ENCODE peak calls at places on chromosomes 12 and 14, in seven cellular contexts. One of them, this sample, is unnamed. For H3K4me1, the result is how much of the 10 kb centered on the place peaks cover.

GRCh38 chr14:89719371-89720075 is 235.0 kb downstream of the EFCAB11 start:
- DNase-seq in neural progenitor cell: no peak
- DNase-seq in lower lobe of right lung: no peak
- DNase-seq in colonic mucosa: no peak
- DNase-seq in tibial nerve: no peak
- DNase-seq in spleen: no peak
- DNase-seq in kidney: no peak
- DNase-seq in this sample: no peak

GRCh38 chr12:64612843-64613242 is 2.5 kb downstream of the RASSF3 start:
- DNase-seq in lower lobe of right lung: no peak
- DNase-seq in neural progenitor cell: no peak
- DNase-seq in kidney: no peak
- DNase-seq in tibial nerve: no peak
- DNase-seq in spleen: no peak
- DNase-seq in colonic mucosa: no peak
- DNase-seq in this sample: no peak

GRCh38 chr14:99479903-99480855 is 480 bp downstream of the SETD3 start:
- DNase-seq in tibial nerve: peak
- DNase-seq in kidney: peak
- DNase-seq in spleen: peak
- DNase-seq in neural progenitor cell: peak
- DNase-seq in colonic mucosa: peak
- DNase-seq in lower lobe of right lung: peak
- DNase-seq in this sample: peak

GRCh38 chr12:56838602-56839488 is 75.7 kb downstream of the HSD17B6 start:
- DNase-seq in tibial nerve: no peak
- DNase-seq in neural progenitor cell: no peak
- DNase-seq in kidney: no peak
- DNase-seq in lower lobe of right lung: no peak
- DNase-seq in colonic mucosa: no peak
- DNase-seq in spleen: no peak
- DNase-seq in this sample: peak

GRCh38 chr14:105171004-105171673 is 2.6 kb upstream of the JAG2 start:
- DNase-seq in spleen: no peak
- DNase-seq in neural progenitor cell: no peak
- DNase-seq in tibial nerve: no peak
- DNase-seq in colonic mucosa: no peak
- DNase-seq in kidney: no peak
- DNase-seq in lower lobe of right lung: no peak
- DNase-seq in this sample: no peak

GRCh38 chr12:6942331-6942665 is 1.3 kb upstream of the RNU7-1 start:
- DNase-seq in tibial nerve: no peak
- DNase-seq in spleen: peak
- DNase-seq in neural progenitor cell: no peak
- DNase-seq in colonic mucosa: no peak
- DNase-seq in kidney: peak
- DNase-seq in lower lobe of right lung: peak
- DNase-seq in this sample: no peak

GRCh38 chr12:105060715-105061378 is 23.4 kb downstream of the ALDH1L2 start:
- DNase-seq in kidney: no peak
- DNase-seq in spleen: no peak
- DNase-seq in neural progenitor cell: no peak
- DNase-seq in lower lobe of right lung: no peak
- DNase-seq in tibial nerve: no peak
- DNase-seq in colonic mucosa: no peak
- DNase-seq in this sample: peak

GRCh38 chr12:47082963-47083621 is 3.3 kb upstream of the AMIGO2 start:
- DNase-seq in tibial nerve: peak
- DNase-seq in lower lobe of right lung: no peak
- DNase-seq in kidney: no peak
- DNase-seq in colonic mucosa: no peak
- DNase-seq in neural progenitor cell: no peak
- DNase-seq in spleen: no peak
- DNase-seq in this sample: peak

GRCh38 chr14:92719890-92720323 is 28.5 kb downstream of the LGMN start:
- DNase-seq in tibial nerve: peak
- DNase-seq in neural progenitor cell: no peak
- DNase-seq in lower lobe of right lung: no peak
- DNase-seq in colonic mucosa: peak
- DNase-seq in spleen: no peak
- DNase-seq in kidney: no peak
- DNase-seq in this sample: peak

GRCh38 chr14:32939254-32940065 is 781 bp downstream of the NPAS3 start:
- DNase-seq in tibial nerve: peak
- DNase-seq in neural progenitor cell: peak
- DNase-seq in kidney: peak
- DNase-seq in lower lobe of right lung: peak
- DNase-seq in spleen: peak
- DNase-seq in colonic mucosa: peak
- DNase-seq in this sample: peak

GRCh38 chr12:104733717-104734175 is 224.3 kb downstream of the SLC41A2 start:
- DNase-seq in neural progenitor cell: peak
- DNase-seq in tibial nerve: no peak
- DNase-seq in kidney: no peak
- DNase-seq in spleen: no peak
- DNase-seq in lower lobe of right lung: peak
- DNase-seq in colonic mucosa: no peak
- DNase-seq in this sample: peak

GRCh38 chr12:132559652-132560420 is 50.5 kb downstream of the LRCOL1 start:
- DNase-seq in neural progenitor cell: peak
- DNase-seq in kidney: no peak
- DNase-seq in spleen: peak
- DNase-seq in tibial nerve: no peak
- DNase-seq in colonic mucosa: peak
- DNase-seq in lower lobe of right lung: no peak
- DNase-seq in this sample: peak

GRCh38 chr14:22469541-22470303 is 119.3 kb downstream of the DAD1 start:
- DNase-seq in tibial nerve: no peak
- DNase-seq in lower lobe of right lung: no peak
- DNase-seq in kidney: no peak
- DNase-seq in spleen: no peak
- DNase-seq in neural progenitor cell: no peak
- DNase-seq in colonic mucosa: no peak
- DNase-seq in this sample: no peak

GRCh38 chr12:53791735-53792326 is 40.1 kb upstream of the CISTR start:
- DNase-seq in lower lobe of right lung: no peak
- DNase-seq in neural progenitor cell: peak
- DNase-seq in colonic mucosa: no peak
- DNase-seq in spleen: no peak
- DNase-seq in tibial nerve: no peak
- DNase-seq in kidney: no peak
- DNase-seq in this sample: peak

GRCh38 chr12:49823350-49823749 is 4.9 kb downstream of the NCKAP5L start:
- DNase-seq in neural progenitor cell: no peak
- DNase-seq in tibial nerve: no peak
- DNase-seq in spleen: no peak
- DNase-seq in kidney: no peak
- DNase-seq in colonic mucosa: no peak
- DNase-seq in lower lobe of right lung: no peak
- DNase-seq in this sample: no peak
- H3K4me1 ChIP-seq in neural progenitor cell: under half
- H3K4me1 ChIP-seq in tibial nerve: under half
- H3K4me1 ChIP-seq in spleen: half or more
- H3K4me1 ChIP-seq in kidney: under half
- H3K4me1 ChIP-seq in colonic mucosa: under half
- H3K4me1 ChIP-seq in lower lobe of right lung: under half
- H3K4me1 ChIP-seq in this sample: under half

GRCh38 chr14:52069617-52070431 is 965 bp upstream of the NID2 start:
- DNase-seq in kidney: no peak
- DNase-seq in spleen: no peak
- DNase-seq in lower lobe of right lung: no peak
- DNase-seq in neural progenitor cell: peak
- DNase-seq in tibial nerve: no peak
- DNase-seq in colonic mucosa: peak
- DNase-seq in this sample: no peak

GRCh38 chr14:52064174-52064573 is 4.7 kb downstream of the NID2 start:
- DNase-seq in kidney: no peak
- DNase-seq in tibial nerve: no peak
- DNase-seq in neural progenitor cell: no peak
- DNase-seq in colonic mucosa: no peak
- DNase-seq in lower lobe of right lung: no peak
- DNase-seq in spleen: no peak
- DNase-seq in this sample: no peak

GRCh38 chr14:52068741-52069616 is at the start of gene NID2:
- DNase-seq in colonic mucosa: peak
- DNase-seq in neural progenitor cell: peak
- DNase-seq in spleen: peak
- DNase-seq in tibial nerve: peak
- DNase-seq in kidney: peak
- DNase-seq in lower lobe of right lung: peak
- DNase-seq in this sample: peak

GRCh38 chr14:52071675-52072074 is 2.8 kb upstream of the NID2 start:
- DNase-seq in tibial nerve: no peak
- DNase-seq in spleen: no peak
- DNase-seq in lower lobe of right lung: no peak
- DNase-seq in kidney: no peak
- DNase-seq in neural progenitor cell: peak
- DNase-seq in colonic mucosa: no peak
- DNase-seq in this sample: peak

DNA sequence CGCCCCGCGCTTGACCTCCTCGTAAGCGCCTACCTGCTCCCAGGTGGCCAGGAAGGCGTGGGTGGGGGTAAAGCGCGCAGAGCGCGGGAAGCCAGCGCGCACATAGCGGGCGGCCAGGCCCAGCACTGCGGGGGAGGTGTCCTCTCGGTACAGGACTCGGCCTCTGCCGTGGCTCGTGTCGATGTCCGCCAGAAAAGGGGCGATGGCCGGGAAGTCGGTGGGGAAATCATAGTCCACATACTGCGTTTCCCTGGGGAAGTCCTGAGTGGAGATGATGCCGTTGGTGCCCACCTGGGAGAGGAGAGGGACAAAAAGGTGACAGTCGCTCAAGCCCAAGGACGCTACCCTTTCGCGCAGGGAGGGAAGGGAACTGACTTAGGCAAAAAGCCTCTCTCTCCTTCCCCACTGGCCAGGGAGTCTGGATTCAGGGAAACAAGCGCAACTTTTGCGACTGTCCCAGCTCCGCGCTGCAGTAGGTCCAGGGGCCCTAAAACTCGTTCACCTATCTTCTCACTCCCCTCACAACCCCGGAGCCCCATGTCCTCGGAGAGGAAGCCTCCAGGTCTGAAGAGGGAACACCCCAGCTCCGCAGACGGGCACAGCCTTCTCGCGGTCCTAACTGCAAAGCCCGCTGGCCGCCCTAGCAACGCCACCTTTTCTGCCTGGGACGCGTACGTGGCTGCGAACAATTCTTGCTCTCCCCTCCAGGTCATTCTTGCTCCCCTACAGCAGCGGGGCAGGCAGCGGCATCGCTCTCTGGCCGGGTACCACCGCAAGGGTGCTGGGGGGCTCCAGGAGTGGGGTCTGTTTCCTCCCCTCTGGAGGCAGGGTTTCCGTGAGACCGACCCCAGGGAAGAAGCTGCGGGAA is 752 bp downstream of the NID2 start:
- DNase-seq in tibial nerve: no peak
- DNase-seq in lower lobe of right lung: no peak
- DNase-seq in neural progenitor cell: peak
- DNase-seq in kidney: peak
- DNase-seq in colonic mucosa: peak
- DNase-seq in spleen: peak
- DNase-seq in this sample: peak
- H3K27ac ChIP-seq in tibial nerve: peak
- H3K27ac ChIP-seq in lower lobe of right lung: peak
- H3K27ac ChIP-seq in neural progenitor cell: no peak
- H3K27ac ChIP-seq in kidney: peak
- H3K27ac ChIP-seq in colonic mucosa: peak
- H3K27ac ChIP-seq in spleen: no peak
- H3K27ac ChIP-seq in this sample: no peak

GRCh38 chr12:48455116-48455515 is 17.2 kb upstream of the ANP32D start:
- DNase-seq in tibial nerve: no peak
- DNase-seq in colonic mucosa: no peak
- DNase-seq in kidney: no peak
- DNase-seq in neural progenitor cell: no peak
- DNase-seq in spleen: no peak
- DNase-seq in lower lobe of right lung: no peak
- DNase-seq in this sample: no peak

GRCh38 chr12:48451372-48451771 is 21.0 kb upstream of the ANP32D start:
- DNase-seq in colonic mucosa: no peak
- DNase-seq in lower lobe of right lung: no peak
- DNase-seq in tibial nerve: no peak
- DNase-seq in neural progenitor cell: no peak
- DNase-seq in kidney: no peak
- DNase-seq in spleen: no peak
- DNase-seq in this sample: no peak

GRCh38 chr12:48459259-48459658 is 13.1 kb upstream of the ANP32D start:
- DNase-seq in kidney: no peak
- DNase-seq in colonic mucosa: no peak
- DNase-seq in spleen: no peak
- DNase-seq in lower lobe of right lung: no peak
- DNase-seq in neural progenitor cell: no peak
- DNase-seq in tibial nerve: no peak
- DNase-seq in this sample: no peak

GRCh38 chr12:48454675-48455074 is 17.7 kb upstream of the ANP32D start:
- DNase-seq in neural progenitor cell: peak
- DNase-seq in spleen: no peak
- DNase-seq in kidney: no peak
- DNase-seq in tibial nerve: no peak
- DNase-seq in colonic mucosa: no peak
- DNase-seq in lower lobe of right lung: no peak
- DNase-seq in this sample: peak
- TF ChIP-seq CTCF in neural progenitor cell: peak
- TF ChIP-seq CTCF in spleen: no peak
- TF ChIP-seq CTCF in kidney: peak
- TF ChIP-seq CTCF in tibial nerve: no peak
- TF ChIP-seq CTCF in colonic mucosa: no peak
- TF ChIP-seq CTCF in lower lobe of right lung: peak
- TF ChIP-seq CTCF in this sample: peak

GRCh38 chr12:81439344-81439743 is 319.8 kb downstream of the PPFIA2 start:
- DNase-seq in spleen: no peak
- DNase-seq in neural progenitor cell: no peak
- DNase-seq in kidney: no peak
- DNase-seq in tibial nerve: no peak
- DNase-seq in lower lobe of right lung: no peak
- DNase-seq in colonic mucosa: no peak
- DNase-seq in this sample: no peak

GRCh38 chr12:81440001-81440400 is 319.1 kb downstream of the PPFIA2 start:
- DNase-seq in neural progenitor cell: no peak
- DNase-seq in colonic mucosa: no peak
- DNase-seq in kidney: no peak
- DNase-seq in spleen: no peak
- DNase-seq in tibial nerve: no peak
- DNase-seq in lower lobe of right lung: no peak
- DNase-seq in this sample: no peak
- H3K4me1 ChIP-seq in neural progenitor cell: under half
- H3K4me1 ChIP-seq in colonic mucosa: under half
- H3K4me1 ChIP-seq in kidney: under half
- H3K4me1 ChIP-seq in spleen: under half
- H3K4me1 ChIP-seq in tibial nerve: under half
- H3K4me1 ChIP-seq in lower lobe of right lung: under half
- H3K4me1 ChIP-seq in this sample: under half